ENCODE peak calls at places on chromosomes 13 and 19, in eight cellular contexts. G, L, I, R, B, T, P and M are unnamed samples.

GRCh38 chr19:33344210-33344609 is 29.3 kb upstream of the CEBPG start:
- DNase-seq in I (no peak), G (peak), P (peak), L (no peak), B (no peak), T (no peak), R (peak), M (no peak)

GRCh38 chr19:33194884-33195710 is 967 bp downstream of the LRP3 start:
- DNase-seq in L (no peak), P (no peak), G (peak), B (no peak), T (no peak), R (no peak), I (no peak), M (no peak)

GRCh38 chr19:1224047-1224825 is 13.6 kb downstream of the CBARP start:
- DNase-seq in I (no peak), R (no peak), L (no peak), T (no peak), P (no peak), G (no peak), B (no peak), M (no peak)

GRCh38 chr13:45916036-45916435 is 64.5 kb upstream of the SIAH3 start:
- DNase-seq in P (no peak), L (no peak), B (no peak), T (no peak), I (no peak), G (no peak), R (no peak), M (no peak)

GRCh38 chr19:40217921-40218890 is at the start of gene TTC9B:
- DNase-seq in R (peak), I (peak), P (no peak), G (peak), T (no peak), B (no peak), L (peak), M (peak)

GRCh38 chr19:41327076-41327475 is 17.1 kb downstream of the CCDC97 start:
- DNase-seq in L (no peak), T (no peak), P (no peak), G (no peak), I (no peak), R (peak), B (no peak), M (no peak)

GRCh38 chr19:18278521-18279265 is 2.7 kb downstream of the JUND start:
- DNase-seq in T (no peak), L (no peak), G (no peak), P (peak), R (no peak), B (no peak), I (peak), M (peak)

GRCh38 chr13:75656590-75656989 is 20.5 kb downstream of the LMO7 start:
- DNase-seq in I (no peak), T (no peak), R (no peak), G (no peak), L (no peak), P (peak), B (no peak), M (no peak)

GRCh38 chr19:46721269-46722003 is 4.5 kb upstream of the PRKD2 start:
- DNase-seq in G (no peak), T (no peak), B (no peak), L (no peak), I (no peak), R (no peak), P (no peak), M (no peak)

GRCh38 chr13:99425485-99426341 is 75.6 kb upstream of the TM9SF2 start:
- DNase-seq in P (no peak), R (no peak), I (peak), G (no peak), B (no peak), L (no peak), T (no peak), M (no peak)

GRCh38 chr19:5166262-5166661 is 174.3 kb downstream of the PTPRS start:
- DNase-seq in I (no peak), G (no peak), R (no peak), P (peak), T (no peak), L (no peak), B (no peak), M (no peak)

GRCh38 chr13:37168922-37169321 is 63.5 kb upstream of the CSNK1A1L start:
- DNase-seq in L (no peak), R (peak), P (no peak), T (no peak), I (no peak), B (no peak), G (peak), M (no peak)

GRCh38 chr13:111345682-111346081 is 25.2 kb downstream of the TEX29 start:
- DNase-seq in T (no peak), R (no peak), B (no peak), G (no peak), L (no peak), P (no peak), I (no peak), M (no peak)

GRCh38 chr19:6047741-6048231 is 62.5 kb downstream of the RFX2 start:
- DNase-seq in T (peak), G (peak), P (peak), R (no peak), I (no peak), B (peak), L (no peak), M (no peak)

GRCh38 chr19:13012690-13013608 is 17.7 kb downstream of the NFIX start:
- DNase-seq in I (no peak), G (no peak), L (no peak), B (peak), T (no peak), R (no peak), P (peak), M (no peak)

GRCh38 chr19:41871573-41872383 is 5.3 kb upstream of the CD79A start:
- DNase-seq in P (no peak), T (no peak), G (no peak), I (peak), L (no peak), R (peak), B (no peak), M (peak)